ENCODE peak calls at places on chromosomes 12 and 14, in four cellular contexts. X is fibroblast of mammary gland, R is dorsolateral prefrontal cortex, K is progenitor cell of endocrine pancreas. V is an unnamed sample.

GRCh38 chr12:123022846-123023245 is 42.4 kb downstream of the ARL6IP4 start:
- DNase-seq in K (no peak), X (no peak), R (no peak), V (no peak)

GRCh38 chr14:66677780-66678179 is 169.8 kb downstream of the GPHN start:
- DNase-seq in R (no peak), K (no peak), X (no peak), V (no peak)

GRCh38 chr12:24661657-24662096 is 287.2 kb downstream of the BCAT1 start:
- DNase-seq in X (peak), R (no peak), K (no peak), V (no peak)

GRCh38 chr12:570237-570925 is 92.9 kb downstream of the NINJ2 start:
- DNase-seq in X (peak), K (peak), R (no peak), V (peak)

GRCh38 chr12:86601550-86602308 is 345.5 kb upstream of the MGAT4C start:
- DNase-seq in X (no peak), K (no peak), R (peak), V (no peak)

GRCh38 chr14:30559638-30560071 is 697 bp downstream of the G2E3 start:
- DNase-seq in K (no peak), X (peak), R (no peak), V (no peak)

GRCh38 chr12:37545759-37546158 is 770.8 kb upstream of the ALG10B start:
- DNase-seq in R (no peak), X (no peak), K (no peak), V (no peak)

GRCh38 chr12:85765443-85765842 is 70.8 kb downstream of the RASSF9 start:
- DNase-seq in R (no peak), K (no peak), X (peak), V (no peak)

GRCh38 chr14:34137001-34137400 is 186.1 kb upstream of the EGLN3 start:
- DNase-seq in R (no peak), K (no peak), X (no peak), V (no peak)

GRCh38 chr14:74619672-74620131 is 7.7 kb upstream of the LTBP2 start:
- DNase-seq in K (no peak), X (peak), R (no peak), V (peak)

GRCh38 chr12:19440019-19440858 is 947 bp downstream of the AEBP2 start:
- DNase-seq in R (peak), K (peak), X (peak), V (peak)

GRCh38 chr14:102213984-102214658 is 74.4 kb downstream of the WDR20 start:
- DNase-seq in X (peak), K (no peak), R (no peak), V (no peak)
- TF ChIP-seq CTCF in X (peak), K (no peak), R (no peak), V (no peak)

GRCh38 chr12:75471928-75472865 is 8.4 kb upstream of the GLIPR1 start:
- DNase-seq in X (no peak), K (no peak), R (no peak), V (no peak)
- TF ChIP-seq CTCF in X (no peak), K (no peak), R (no peak), V (no peak)

GRCh38 chr12:1795221-1795784 is 25.1 kb upstream of the LRTM2 start:
- DNase-seq in K (no peak), R (no peak), X (no peak), V (no peak)

GRCh38 chr12:1796515-1797010 is 23.8 kb upstream of the LRTM2 start:
- DNase-seq in R (no peak), X (peak), K (no peak), V (peak)

GRCh38 chr12:1797011-1797901 is 23.1 kb upstream of the LRTM2 start:
- DNase-seq in K (no peak), X (peak), R (no peak), V (peak)

GRCh38 chr12:1794440-1795090 is 25.8 kb upstream of the LRTM2 start:
- DNase-seq in X (no peak), K (no peak), R (no peak), V (no peak)

DNA sequence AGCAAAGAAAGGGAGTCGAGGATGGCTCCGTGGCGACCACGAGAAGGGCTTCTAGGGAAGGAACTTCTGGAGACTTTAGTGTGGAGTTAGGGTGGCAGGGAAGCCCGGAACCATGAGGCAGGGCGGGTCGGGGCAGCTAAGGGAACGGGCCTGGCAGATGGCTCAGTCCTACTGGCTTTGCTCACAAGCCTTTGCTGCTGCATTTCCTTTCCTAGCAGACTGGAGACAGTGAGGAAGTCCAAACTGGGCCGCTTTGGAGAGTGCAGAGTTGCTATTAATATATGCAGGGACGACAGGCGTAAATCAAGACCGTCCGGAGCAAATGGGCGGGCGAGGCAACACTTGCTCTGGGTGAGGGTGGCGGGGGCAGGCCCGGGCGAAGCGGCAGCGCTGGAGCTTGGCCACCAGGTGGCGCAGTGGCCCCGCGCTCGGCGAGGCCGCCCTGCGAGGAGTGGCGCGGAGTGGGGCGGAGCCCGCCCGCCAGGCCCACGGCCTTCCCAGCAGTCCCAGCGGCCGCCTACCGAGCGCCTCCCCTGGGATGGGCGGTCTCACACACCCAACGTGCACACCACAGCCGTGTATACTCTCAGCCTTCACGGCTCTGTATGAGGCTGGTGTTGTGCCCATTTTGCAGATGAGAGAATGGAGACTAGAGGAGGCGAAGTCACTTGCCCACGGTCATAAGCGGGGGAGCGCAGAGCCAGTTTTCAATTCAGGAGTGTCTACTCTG is 24.4 kb upstream of the LRTM2 start:
- DNase-seq in R (peak), X (peak), K (peak), V (peak)
- TF ChIP-seq CTCF in R (peak), X (peak), K (peak), V (peak)

GRCh38 chr12:6229224-6229748 is 29.1 kb downstream of the CD9 start:
- DNase-seq in X (no peak), K (no peak), R (no peak), V (no peak)
- TF ChIP-seq CTCF in X (no peak), K (no peak), R (no peak), V (no peak)